ENCODE peak calls at places on chromosomes 5 and 9, in five cellular contexts. G is NCI-H774; I is activated naive CD4-positive, alpha-beta T cell; E is stimulated activated CD8-positive, alpha-beta memory T cell treated with anti-CD3 and anti-CD28 coated beads, Interleukin-4, amount 100 ng/mL, for 4 hours; U is ecto neural progenitor cell. A is an unnamed sample.

GRCh38 chr5:135441919-135442318 is 5.2 kb downstream of the DCANP1 start:
- DNase-seq in I (no peak), E (no peak), G (no peak), U (peak), A (no peak)

GRCh38 chr5:14036514-14036913 is 92.0 kb upstream of the DNAH5 start:
- DNase-seq in U (no peak), I (no peak), G (no peak), E (no peak), A (no peak)

GRCh38 chr5:177332031-177332895 is 19.2 kb downstream of the LMAN2 start:
- DNase-seq in U (no peak), G (no peak), I (no peak), E (no peak), A (no peak)

GRCh38 chr5:151770383-151771258 is 1.1 kb upstream of the G3BP1 start:
- DNase-seq in I (peak), U (peak), E (no peak), G (peak), A (peak)

GRCh38 chr5:75322066-75322465 is 15.0 kb upstream of the HMGCR start:
- DNase-seq in G (no peak), U (no peak), I (no peak), E (no peak), A (no peak)

GRCh38 chr5:111810087-111810486 is 53.1 kb upstream of the NREP start:
- DNase-seq in I (no peak), U (no peak), E (no peak), G (no peak), A (no peak)

GRCh38 chr5:180631549-180632392 is 17.6 kb downstream of the FLT4 start:
- DNase-seq in G (no peak), U (no peak), E (no peak), I (no peak), A (no peak)

GRCh38 chr5:57716661-57717060 is 234.1 kb upstream of the ACTBL2 start:
- DNase-seq in G (no peak), U (no peak), E (no peak), I (no peak), A (no peak)

GRCh38 chr9:137129089-137129455 is 9.9 kb upstream of the GRIN1 start:
- DNase-seq in U (no peak), I (no peak), G (no peak), E (no peak), A (peak)

GRCh38 chr5:170148430-170149205 is 42.9 kb downstream of the FOXI1 start:
- DNase-seq in I (no peak), E (no peak), U (peak), G (peak), A (no peak)

GRCh38 chr5:92980491-92980890 is 600.5 kb downstream of the NR2F1-AS1 start:
- DNase-seq in I (no peak), U (no peak), E (no peak), G (no peak), A (no peak)

GRCh38 chr9:1871486-1872181 is 143.5 kb upstream of the SMARCA2 start:
- DNase-seq in I (no peak), G (peak), E (no peak), U (no peak), A (peak)

GRCh38 chr9:124480621-124480981 is 26.6 kb downstream of the NR5A1 start:
- DNase-seq in E (no peak), G (peak), U (peak), I (no peak), A (peak)

GRCh38 chr5:136062563-136063274 is 33.9 kb downstream of the TGFBI start:
- DNase-seq in E (no peak), U (no peak), G (peak), I (no peak), A (peak)

GRCh38 chr5:82068723-82069122 is 96.9 kb downstream of the ATG10 start:
- DNase-seq in G (no peak), I (no peak), U (no peak), E (no peak), A (no peak)

GRCh38 chr5:143214890-143215289 is 188.6 kb downstream of the NR3C1 start:
- DNase-seq in I (no peak), E (no peak), G (no peak), U (no peak), A (no peak)

GRCh38 chr5:175728885-175729828 is 71.3 kb downstream of the HRH2 start:
- DNase-seq in U (peak), G (no peak), E (no peak), I (no peak), A (peak)

GRCh38 chr5:174769005-174769404 is 44.6 kb downstream of the MSX2 start:
- DNase-seq in U (peak), I (no peak), E (no peak), G (no peak), A (no peak)

GRCh38 chr5:120134944-120135343 is 329.2 kb upstream of the PRR16 start:
- DNase-seq in U (no peak), G (no peak), E (no peak), I (no peak), A (no peak)

GRCh38 chr9:137665226-137665625 is 46.4 kb downstream of the EHMT1 start:
- DNase-seq in E (no peak), I (no peak), G (no peak), U (no peak), A (no peak)

GRCh38 chr5:14429102-14429501 is 152.5 kb upstream of the OTULINL start:
- DNase-seq in U (no peak), I (no peak), E (no peak), G (no peak), A (no peak)

GRCh38 chr5:218457-219289 is 553 bp downstream of the SDHA start:
- DNase-seq in I (no peak), G (no peak), E (no peak), U (peak), A (peak)

GRCh38 chr5:59813761-59814562 is 79.6 kb downstream of the PDE4D start:
- DNase-seq in E (no peak), G (peak), U (no peak), I (no peak), A (peak)

GRCh38 chr5:120615967-120616645 is 152.0 kb downstream of the PRR16 start:
- DNase-seq in E (no peak), G (no peak), I (no peak), U (no peak), A (no peak)

GRCh38 chr5:73853091-73853490 is 227.1 kb downstream of the ARHGEF28 start:
- DNase-seq in U (no peak), G (no peak), E (no peak), I (no peak), A (no peak)

GRCh38 chr5:110965773-110966581 is 105.5 kb upstream of the TSLP start:
- DNase-seq in G (no peak), U (no peak), E (no peak), I (no peak), A (no peak)

GRCh38 chr5:14212838-14213237 is 69.7 kb downstream of the TRIO start:
- DNase-seq in G (no peak), U (no peak), E (no peak), I (no peak), A (peak)

GRCh38 chr5:115262405-115263247 is at the start of gene PGGT1B:
- DNase-seq in G (peak), E (peak), I (peak), U (peak), A (peak)

GRCh38 chr5:107124376-107124775 is 546.4 kb downstream of the EFNA5 start:
- DNase-seq in I (no peak), U (no peak), E (no peak), G (no peak), A (no peak)

GRCh38 chr9:135898634-135899407 is 8.5 kb downstream of the CAMSAP1 start:
- DNase-seq in I (no peak), U (no peak), G (no peak), E (no peak), A (no peak)

GRCh38 chr9:93955356-93956182 is 414 bp upstream of the BARX1 start:
- DNase-seq in U (peak), I (no peak), G (peak), E (no peak), A (peak)

GRCh38 chr5:132778129-132778528 is 1.1 kb upstream of the SEPTIN8 start:
- DNase-seq in G (no peak), I (no peak), E (no peak), U (no peak), A (no peak)

GRCh38 chr9:73162987-73163763 is 11.5 kb downstream of the ANXA1 start:
- DNase-seq in I (no peak), E (no peak), G (no peak), U (no peak), A (no peak)

GRCh38 chr9:134651226-134651905 is 9.8 kb downstream of the COL5A1 start:
- DNase-seq in U (no peak), I (no peak), E (no peak), G (no peak), A (no peak)

GRCh38 chr9:4839470-4839912 is 46.7 kb downstream of the RCL1 start:
- DNase-seq in E (no peak), I (no peak), U (no peak), G (no peak), A (no peak)

GRCh38 chr9:35258665-35259474 is 97.1 kb downstream of the UNC13B start:
- DNase-seq in G (peak), U (peak), E (no peak), I (no peak), A (peak)

GRCh38 chr9:77846957-77847574 is 184.5 kb downstream of the GNAQ start:
- DNase-seq in U (no peak), I (no peak), E (no peak), G (no peak), A (no peak)

GRCh38 chr5:176743828-176744583 is 66.4 kb upstream of the UNC5A start:
- DNase-seq in E (no peak), U (peak), G (no peak), I (no peak), A (no peak)

GRCh38 chr5:1633605-1634336 is 110.0 kb upstream of the LPCAT1 start:
- DNase-seq in E (peak), I (peak), G (peak), U (peak), A (peak)